ENCODE peak calls at places on chromosomes 4 and X, in four cellular contexts. S is activated CD8-positive, alpha-beta memory T cell treated with anti-CD3 and anti-CD28 coated beads, Interleukin-2, amount 50 U/mL, for 4 hours; I is NCI-H1105 treated with DMSO at 0.1 percent for 48 hours; J is naive thymus-derived CD4-positive, alpha-beta T cell. N is an unnamed sample.

GRCh38 chrX:57607295-57608187 is 15.7 kb downstream of the ZXDB start:
- DNase-seq in S (no peak), I (no peak), J (no peak), N (no peak)

GRCh38 chr4:3201718-3202702 is 46.9 kb upstream of the MSANTD1 start:
- DNase-seq in S (peak), I (no peak), J (peak), N (peak)

GRCh38 chrX:69522052-69522451 is 17.9 kb downstream of the NALF2 start:
- DNase-seq in S (no peak), I (no peak), J (no peak), N (no peak)

GRCh38 chr4:176467011-176467410 is 147.2 kb downstream of the SPCS3 start:
- DNase-seq in S (no peak), I (no peak), J (no peak), N (no peak)

GRCh38 chr4:108619372-108620100 is 840 bp upstream of the RPL34 start:
- DNase-seq in S (peak), I (no peak), J (peak), N (no peak)

GRCh38 chr4:184462724-184463123 is 11.6 kb downstream of the IRF2 start:
- DNase-seq in S (no peak), I (no peak), J (no peak), N (no peak)

GRCh38 chrX:153956044-153956907 is 11.8 kb upstream of the RENBP start:
- DNase-seq in S (no peak), I (no peak), J (no peak), N (no peak)

GRCh38 chr4:5713861-5714260 is 2.9 kb downstream of the EVC start:
- DNase-seq in S (no peak), I (no peak), J (no peak), N (no peak)

N was measured in Daoy.